ENCODE peak calls at places on chromosomes 7 and 10, in eight cellular contexts. One of them, this sample, is unnamed.

GRCh38 chr7:104921596-104921995 is 92.4 kb upstream of the KMT2E start:
- DNase-seq in HepG2: no peak
- DNase-seq in OCI-LY7: no peak
- DNase-seq in suprapubic skin: no peak
- DNase-seq in stomach: no peak
- DNase-seq in Panc1: no peak
- DNase-seq in psoas muscle: no peak
- DNase-seq in fibroblast of lung: no peak
- DNase-seq in this sample: no peak

GRCh38 chr7:31811650-31812461 is 124.8 kb downstream of the PPP1R17 start:
- DNase-seq in HepG2: no peak
- DNase-seq in OCI-LY7: no peak
- DNase-seq in suprapubic skin: no peak
- DNase-seq in stomach: no peak
- DNase-seq in Panc1: no peak
- DNase-seq in psoas muscle: no peak
- DNase-seq in fibroblast of lung: peak; percentile 50
- DNase-seq in this sample: no peak

GRCh38 chr10:29794776-29795635 is 160.2 kb upstream of the SVIL start:
- DNase-seq in HepG2: no peak
- DNase-seq in OCI-LY7: no peak
- DNase-seq in suprapubic skin: no peak
- DNase-seq in stomach: no peak
- DNase-seq in Panc1: no peak
- DNase-seq in psoas muscle: no peak
- DNase-seq in fibroblast of lung: no peak
- DNase-seq in this sample: no peak

GRCh38 chr10:52308251-52309031 is 5.6 kb upstream of the DKK1 start:
- DNase-seq in HepG2: peak; percentile 72
- DNase-seq in OCI-LY7: peak; percentile 43
- DNase-seq in suprapubic skin: peak; percentile 65
- DNase-seq in stomach: peak; percentile 46
- DNase-seq in Panc1: peak; percentile 64
- DNase-seq in psoas muscle: peak; percentile 71
- DNase-seq in fibroblast of lung: peak; percentile 85
- DNase-seq in this sample: peak; percentile 47

GRCh38 chr10:50439187-50439586 is 184.6 kb downstream of the SGMS1 start:
- DNase-seq in HepG2: no peak
- DNase-seq in OCI-LY7: no peak
- DNase-seq in suprapubic skin: no peak
- DNase-seq in stomach: no peak
- DNase-seq in Panc1: no peak
- DNase-seq in psoas muscle: no peak
- DNase-seq in fibroblast of lung: no peak
- DNase-seq in this sample: no peak

GRCh38 chr10:49395741-49396665 is at the start of gene DRGX:
- DNase-seq in HepG2: no peak
- DNase-seq in OCI-LY7: no peak
- DNase-seq in suprapubic skin: no peak
- DNase-seq in stomach: no peak
- DNase-seq in Panc1: no peak
- DNase-seq in psoas muscle: no peak
- DNase-seq in fibroblast of lung: no peak
- DNase-seq in this sample: no peak

GRCh38 chr10:17649836-17650235 is 5.9 kb downstream of the STAM start:
- DNase-seq in HepG2: no peak
- DNase-seq in OCI-LY7: no peak
- DNase-seq in suprapubic skin: no peak
- DNase-seq in stomach: no peak
- DNase-seq in Panc1: no peak
- DNase-seq in psoas muscle: no peak
- DNase-seq in fibroblast of lung: peak; percentile 19
- DNase-seq in this sample: no peak

GRCh38 chr10:79178614-79179403 is 110.0 kb downstream of the ZMIZ1 start:
- DNase-seq in HepG2: no peak
- DNase-seq in OCI-LY7: no peak
- DNase-seq in suprapubic skin: no peak
- DNase-seq in stomach: no peak
- DNase-seq in Panc1: no peak
- DNase-seq in psoas muscle: peak; percentile 68
- DNase-seq in fibroblast of lung: peak; percentile 71
- DNase-seq in this sample: no peak

GRCh38 chr7:138848056-138848975 is 50.3 kb upstream of the ATP6V0A4 start:
- DNase-seq in HepG2: no peak
- DNase-seq in OCI-LY7: no peak
- DNase-seq in suprapubic skin: no peak
- DNase-seq in stomach: no peak
- DNase-seq in Panc1: no peak
- DNase-seq in psoas muscle: no peak
- DNase-seq in fibroblast of lung: peak; percentile 54
- DNase-seq in this sample: no peak

GRCh38 chr10:49761201-49761788 is 828 bp downstream of the OGDHL start:
- DNase-seq in HepG2: no peak
- DNase-seq in OCI-LY7: no peak
- DNase-seq in suprapubic skin: no peak
- DNase-seq in stomach: peak; percentile 16
- DNase-seq in Panc1: no peak
- DNase-seq in psoas muscle: no peak
- DNase-seq in fibroblast of lung: no peak
- DNase-seq in this sample: no peak

GRCh38 chr10:3186365-3186764 is 13.8 kb upstream of the PITRM1 start:
- DNase-seq in HepG2: no peak
- DNase-seq in OCI-LY7: no peak
- DNase-seq in suprapubic skin: no peak
- DNase-seq in stomach: no peak
- DNase-seq in Panc1: no peak
- DNase-seq in psoas muscle: no peak
- DNase-seq in fibroblast of lung: no peak
- DNase-seq in this sample: no peak

GRCh38 chr10:100146875-100147665 is 38.8 kb downstream of the ERLIN1 start:
- DNase-seq in HepG2: no peak
- DNase-seq in OCI-LY7: no peak
- DNase-seq in suprapubic skin: no peak
- DNase-seq in stomach: no peak
- DNase-seq in Panc1: no peak
- DNase-seq in psoas muscle: no peak
- DNase-seq in fibroblast of lung: peak; percentile 4
- DNase-seq in this sample: no peak

GRCh38 chr7:7395785-7396184 is 139.9 kb downstream of the COL28A1 start:
- DNase-seq in HepG2: no peak
- DNase-seq in OCI-LY7: no peak
- DNase-seq in suprapubic skin: no peak
- DNase-seq in stomach: no peak
- DNase-seq in Panc1: no peak
- DNase-seq in psoas muscle: no peak
- DNase-seq in fibroblast of lung: no peak
- DNase-seq in this sample: no peak

GRCh38 chr10:92848037-92848440 is 281 bp upstream of the EXOC6 start:
- DNase-seq in HepG2: no peak
- DNase-seq in OCI-LY7: no peak
- DNase-seq in suprapubic skin: no peak
- DNase-seq in stomach: no peak
- DNase-seq in Panc1: no peak
- DNase-seq in psoas muscle: no peak
- DNase-seq in fibroblast of lung: no peak
- DNase-seq in this sample: no peak

GRCh38 chr10:51386248-51386885 is 312.1 kb downstream of the PRKG1 start:
- DNase-seq in HepG2: no peak
- DNase-seq in OCI-LY7: no peak
- DNase-seq in suprapubic skin: no peak
- DNase-seq in stomach: no peak
- DNase-seq in Panc1: no peak
- DNase-seq in psoas muscle: no peak
- DNase-seq in fibroblast of lung: no peak
- DNase-seq in this sample: no peak

GRCh38 chr10:93334181-93334580 is 148.0 kb downstream of the MYOF start:
- DNase-seq in HepG2: no peak
- DNase-seq in OCI-LY7: no peak
- DNase-seq in suprapubic skin: no peak
- DNase-seq in stomach: no peak
- DNase-seq in Panc1: no peak
- DNase-seq in psoas muscle: no peak
- DNase-seq in fibroblast of lung: no peak
- DNase-seq in this sample: no peak

GRCh38 chr10:49691588-49691987 is 12.1 kb downstream of the C10orf53 start:
- DNase-seq in HepG2: no peak
- DNase-seq in OCI-LY7: no peak
- DNase-seq in suprapubic skin: no peak
- DNase-seq in stomach: no peak
- DNase-seq in Panc1: no peak
- DNase-seq in psoas muscle: no peak
- DNase-seq in fibroblast of lung: no peak
- DNase-seq in this sample: no peak

GRCh38 chr7:107441576-107442422 is 28.1 kb upstream of the GPR22 start:
- DNase-seq in HepG2: no peak
- DNase-seq in OCI-LY7: no peak
- DNase-seq in suprapubic skin: no peak
- DNase-seq in stomach: no peak
- DNase-seq in Panc1: no peak
- DNase-seq in psoas muscle: no peak
- DNase-seq in fibroblast of lung: no peak
- DNase-seq in this sample: no peak

GRCh38 chr10:114163062-114163861 is 10.7 kb downstream of the CCDC186 start:
- DNase-seq in HepG2: no peak
- DNase-seq in OCI-LY7: no peak
- DNase-seq in suprapubic skin: no peak
- DNase-seq in stomach: no peak
- DNase-seq in Panc1: no peak
- DNase-seq in psoas muscle: no peak
- DNase-seq in fibroblast of lung: no peak
- DNase-seq in this sample: no peak

GRCh38 chr10:112981553-112981952 is 31.5 kb downstream of the TCF7L2 start:
- DNase-seq in HepG2: no peak
- DNase-seq in OCI-LY7: peak; percentile 50
- DNase-seq in suprapubic skin: no peak
- DNase-seq in stomach: no peak
- DNase-seq in Panc1: no peak
- DNase-seq in psoas muscle: no peak
- DNase-seq in fibroblast of lung: no peak
- DNase-seq in this sample: no peak

GRCh38 chr10:112985701-112986510 is 35.9 kb downstream of the TCF7L2 start:
- DNase-seq in HepG2: no peak
- DNase-seq in OCI-LY7: peak; percentile 2
- DNase-seq in suprapubic skin: no peak
- DNase-seq in stomach: no peak
- DNase-seq in Panc1: no peak
- DNase-seq in psoas muscle: no peak
- DNase-seq in fibroblast of lung: peak; percentile 60
- DNase-seq in this sample: no peak

GRCh38 chr10:112980908-112981307 is 30.9 kb downstream of the TCF7L2 start:
- DNase-seq in HepG2: no peak
- DNase-seq in OCI-LY7: no peak
- DNase-seq in suprapubic skin: no peak
- DNase-seq in stomach: no peak
- DNase-seq in Panc1: no peak
- DNase-seq in psoas muscle: no peak
- DNase-seq in fibroblast of lung: no peak
- DNase-seq in this sample: no peak

GRCh38 chr10:112984756-112985155 is 34.7 kb downstream of the TCF7L2 start:
- DNase-seq in HepG2: no peak
- DNase-seq in OCI-LY7: no peak
- DNase-seq in suprapubic skin: no peak
- DNase-seq in stomach: no peak
- DNase-seq in Panc1: no peak
- DNase-seq in psoas muscle: no peak
- DNase-seq in fibroblast of lung: no peak
- DNase-seq in this sample: no peak

GRCh38 chr10:112983444-112984056 is 33.5 kb downstream of the TCF7L2 start:
- DNase-seq in HepG2: no peak
- DNase-seq in OCI-LY7: no peak
- DNase-seq in suprapubic skin: no peak
- DNase-seq in stomach: no peak
- DNase-seq in Panc1: no peak
- DNase-seq in psoas muscle: no peak
- DNase-seq in fibroblast of lung: no peak
- DNase-seq in this sample: no peak
- H3K27ac ChIP-seq in HepG2: no peak overlapping the region
- H3K27ac ChIP-seq in OCI-LY7: no peak overlapping the region
- H3K27ac ChIP-seq in suprapubic skin: no peak overlapping the region
- H3K27ac ChIP-seq in stomach: no peak overlapping the region
- H3K27ac ChIP-seq in Panc1: no peak overlapping the region
- H3K27ac ChIP-seq in psoas muscle: no peak overlapping the region
- H3K27ac ChIP-seq in fibroblast of lung: no peak overlapping the region
- H3K27ac ChIP-seq in this sample: no peak overlapping the region

DNA sequence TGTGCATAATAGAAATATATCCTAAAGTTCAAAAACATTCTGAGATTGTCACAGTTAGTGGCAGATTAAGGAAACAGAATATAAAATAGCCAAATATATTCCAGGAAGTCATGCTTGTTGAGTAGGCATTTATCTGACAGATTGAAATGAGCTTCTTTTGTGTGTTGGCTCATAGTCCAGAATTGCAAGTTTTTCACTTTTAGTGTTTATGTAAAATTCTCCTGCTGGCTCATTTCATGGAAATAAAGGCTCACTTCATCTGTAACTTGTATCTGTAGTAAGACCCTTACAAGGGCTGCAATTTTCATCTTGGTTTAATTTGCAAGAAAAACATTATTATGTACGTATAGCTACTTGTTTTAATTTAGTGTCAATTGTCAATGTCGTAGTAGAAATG is 93.5 kb downstream of the MCU start:
- DNase-seq in HepG2: no peak
- DNase-seq in OCI-LY7: no peak
- DNase-seq in suprapubic skin: no peak
- DNase-seq in stomach: no peak
- DNase-seq in Panc1: no peak
- DNase-seq in psoas muscle: no peak
- DNase-seq in fibroblast of lung: no peak
- DNase-seq in this sample: no peak
- H3K4me1 ChIP-seq in HepG2: peaks cover 9% of the 10 kb centered on the region
- H3K4me1 ChIP-seq in OCI-LY7: no peaks in the 10 kb centered on the region
- H3K4me1 ChIP-seq in suprapubic skin: peaks cover 21% of the 10 kb centered on the region
- H3K4me1 ChIP-seq in stomach: peaks cover 10% of the 10 kb centered on the region
- H3K4me1 ChIP-seq in Panc1: peaks cover 7% of the 10 kb centered on the region
- H3K4me1 ChIP-seq in psoas muscle: peaks cover 46% of the 10 kb centered on the region
- H3K4me1 ChIP-seq in fibroblast of lung: peaks cover 14% of the 10 kb centered on the region
- H3K4me1 ChIP-seq in this sample: no peaks in the 10 kb centered on the region

GRCh38 chr7:33072471-33072870 is 9.9 kb upstream of the NT5C3A start:
- DNase-seq in HepG2: peak; percentile 26
- DNase-seq in OCI-LY7: no peak
- DNase-seq in suprapubic skin: no peak
- DNase-seq in stomach: no peak
- DNase-seq in Panc1: no peak
- DNase-seq in psoas muscle: no peak
- DNase-seq in fibroblast of lung: peak; percentile 73
- DNase-seq in this sample: no peak
- H3K27ac ChIP-seq in HepG2: no peak overlapping the region
- H3K27ac ChIP-seq in OCI-LY7: no peak overlapping the region
- H3K27ac ChIP-seq in suprapubic skin: no peak overlapping the region
- H3K27ac ChIP-seq in stomach: no peak overlapping the region
- H3K27ac ChIP-seq in Panc1: no peak overlapping the region
- H3K27ac ChIP-seq in psoas muscle: peak overlapping the region; percentile 68
- H3K27ac ChIP-seq in fibroblast of lung: no peak overlapping the region
- H3K27ac ChIP-seq in this sample: no peak overlapping the region

DNA sequence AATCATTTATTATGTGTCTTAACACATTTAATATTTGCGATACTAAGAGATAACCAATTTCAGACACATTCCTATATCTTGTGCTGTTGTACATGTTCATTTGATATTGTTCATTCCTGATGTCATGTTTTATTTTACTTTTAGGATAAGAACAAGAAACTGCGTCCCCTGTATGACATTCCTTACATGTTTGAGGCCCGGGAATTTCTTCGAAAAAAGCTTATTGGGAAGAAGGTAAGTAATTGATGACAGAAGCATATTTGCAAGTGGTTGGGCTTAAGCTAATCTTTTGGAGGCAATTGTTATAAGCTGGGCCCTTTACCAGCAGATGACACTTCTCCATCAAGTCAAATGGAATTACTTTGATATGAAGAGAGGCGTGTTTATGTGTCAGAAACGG is 155.3 kb downstream of the SND1 start:
- DNase-seq in HepG2: no peak
- DNase-seq in OCI-LY7: no peak
- DNase-seq in suprapubic skin: no peak
- DNase-seq in stomach: no peak
- DNase-seq in Panc1: no peak
- DNase-seq in psoas muscle: no peak
- DNase-seq in fibroblast of lung: no peak
- DNase-seq in this sample: no peak
- H3K4me1 ChIP-seq in HepG2: peaks cover 7% of the 10 kb centered on the region
- H3K4me1 ChIP-seq in OCI-LY7: no peaks in the 10 kb centered on the region
- H3K4me1 ChIP-seq in suprapubic skin: no peaks in the 10 kb centered on the region
- H3K4me1 ChIP-seq in stomach: no peaks in the 10 kb centered on the region
- H3K4me1 ChIP-seq in Panc1: no peaks in the 10 kb centered on the region
- H3K4me1 ChIP-seq in psoas muscle: peaks cover 6% of the 10 kb centered on the region
- H3K4me1 ChIP-seq in fibroblast of lung: peaks cover 14% of the 10 kb centered on the region
- H3K4me1 ChIP-seq in this sample: no peaks in the 10 kb centered on the region